ENCODE peak calls at places on chromosomes 3 and 15, in seven cellular contexts. One of them, this sample, is unnamed.

GRCh38 chr3:141050913-141051632 is at the start of gene SPSB4:
- DNase-seq in cardiac muscle cell: peak
- DNase-seq in WTC11: peak
- DNase-seq in neural crest cell: peak
- DNase-seq in ovary: no peak
- DNase-seq in activated B cell treated with CpG ODN at 0.5 μM for 24 hours: no peak
- DNase-seq in BJ: no peak
- DNase-seq in this sample: peak

GRCh38 chr3:35908366-35909232 is 269.3 kb downstream of the ARPP21 start:
- DNase-seq in cardiac muscle cell: peak
- DNase-seq in activated B cell treated with CpG ODN at 0.5 μM for 24 hours: peak
- DNase-seq in WTC11: peak
- DNase-seq in BJ: no peak
- DNase-seq in neural crest cell: peak
- DNase-seq in ovary: peak
- DNase-seq in this sample: peak

GRCh38 chr3:44509393-44509921 is 32.0 kb upstream of the ZNF445 start:
- DNase-seq in neural crest cell: no peak
- DNase-seq in WTC11: no peak
- DNase-seq in cardiac muscle cell: peak
- DNase-seq in BJ: no peak
- DNase-seq in activated B cell treated with CpG ODN at 0.5 μM for 24 hours: no peak
- DNase-seq in ovary: no peak
- DNase-seq in this sample: no peak

GRCh38 chr3:151315846-151316245 is 774 bp downstream of the GPR87 start:
- DNase-seq in ovary: no peak
- DNase-seq in WTC11: no peak
- DNase-seq in neural crest cell: no peak
- DNase-seq in BJ: no peak
- DNase-seq in cardiac muscle cell: no peak
- DNase-seq in activated B cell treated with CpG ODN at 0.5 μM for 24 hours: no peak
- DNase-seq in this sample: no peak

GRCh38 chr3:188288153-188288552 is 134.2 kb downstream of the LPP start:
- DNase-seq in BJ: no peak
- DNase-seq in WTC11: no peak
- DNase-seq in activated B cell treated with CpG ODN at 0.5 μM for 24 hours: no peak
- DNase-seq in neural crest cell: no peak
- DNase-seq in ovary: no peak
- DNase-seq in cardiac muscle cell: no peak
- DNase-seq in this sample: no peak

GRCh38 chr15:33007295-33007855 is 187.1 kb downstream of the FMN1 start:
- DNase-seq in neural crest cell: no peak
- DNase-seq in ovary: no peak
- DNase-seq in cardiac muscle cell: peak
- DNase-seq in BJ: no peak
- DNase-seq in activated B cell treated with CpG ODN at 0.5 μM for 24 hours: no peak
- DNase-seq in WTC11: no peak
- DNase-seq in this sample: no peak

GRCh38 chr15:59846100-59846499 is 157.0 kb upstream of the BNIP2 start:
- DNase-seq in ovary: no peak
- DNase-seq in activated B cell treated with CpG ODN at 0.5 μM for 24 hours: no peak
- DNase-seq in cardiac muscle cell: no peak
- DNase-seq in BJ: no peak
- DNase-seq in WTC11: no peak
- DNase-seq in neural crest cell: no peak
- DNase-seq in this sample: no peak

GRCh38 chr3:133866141-133866540 is 29.5 kb downstream of the RAB6B start:
- DNase-seq in WTC11: no peak
- DNase-seq in BJ: no peak
- DNase-seq in neural crest cell: no peak
- DNase-seq in activated B cell treated with CpG ODN at 0.5 μM for 24 hours: no peak
- DNase-seq in ovary: no peak
- DNase-seq in cardiac muscle cell: no peak
- DNase-seq in this sample: no peak

GRCh38 chr3:170651260-170651845 is 65.5 kb upstream of the SLC7A14 start:
- DNase-seq in cardiac muscle cell: no peak
- DNase-seq in ovary: no peak
- DNase-seq in BJ: no peak
- DNase-seq in neural crest cell: no peak
- DNase-seq in WTC11: no peak
- DNase-seq in activated B cell treated with CpG ODN at 0.5 μM for 24 hours: no peak
- DNase-seq in this sample: no peak

GRCh38 chr3:10816863-10817253 is 830 bp downstream of the SLC6A11 start:
- DNase-seq in ovary: no peak
- DNase-seq in cardiac muscle cell: no peak
- DNase-seq in activated B cell treated with CpG ODN at 0.5 μM for 24 hours: no peak
- DNase-seq in neural crest cell: no peak
- DNase-seq in BJ: no peak
- DNase-seq in WTC11: no peak
- DNase-seq in this sample: no peak

GRCh38 chr3:64344721-64345207 is 119.5 kb upstream of the PRICKLE2 start:
- DNase-seq in cardiac muscle cell: peak
- DNase-seq in ovary: no peak
- DNase-seq in WTC11: peak
- DNase-seq in BJ: no peak
- DNase-seq in neural crest cell: no peak
- DNase-seq in activated B cell treated with CpG ODN at 0.5 μM for 24 hours: no peak
- DNase-seq in this sample: no peak

GRCh38 chr3:47035645-47036044 is 56.2 kb downstream of the NBEAL2 start:
- DNase-seq in BJ: no peak
- DNase-seq in cardiac muscle cell: no peak
- DNase-seq in WTC11: no peak
- DNase-seq in ovary: no peak
- DNase-seq in neural crest cell: no peak
- DNase-seq in activated B cell treated with CpG ODN at 0.5 μM for 24 hours: no peak
- DNase-seq in this sample: no peak

GRCh38 chr15:48040166-48040817 is 80.5 kb upstream of the SLC24A5 start:
- DNase-seq in ovary: no peak
- DNase-seq in WTC11: no peak
- DNase-seq in activated B cell treated with CpG ODN at 0.5 μM for 24 hours: no peak
- DNase-seq in BJ: no peak
- DNase-seq in cardiac muscle cell: peak
- DNase-seq in neural crest cell: no peak
- DNase-seq in this sample: no peak

GRCh38 chr3:29267231-29267630 is 13.6 kb upstream of the RBMS3 start:
- DNase-seq in activated B cell treated with CpG ODN at 0.5 μM for 24 hours: no peak
- DNase-seq in ovary: no peak
- DNase-seq in WTC11: no peak
- DNase-seq in neural crest cell: no peak
- DNase-seq in cardiac muscle cell: no peak
- DNase-seq in BJ: no peak
- DNase-seq in this sample: no peak

GRCh38 chr15:101492752-101493692 is 3.5 kb upstream of the PCSK6 start:
- DNase-seq in activated B cell treated with CpG ODN at 0.5 μM for 24 hours: no peak
- DNase-seq in cardiac muscle cell: peak
- DNase-seq in neural crest cell: no peak
- DNase-seq in ovary: no peak
- DNase-seq in BJ: no peak
- DNase-seq in WTC11: no peak
- DNase-seq in this sample: no peak

GRCh38 chr3:147407107-147407494 is 758 bp upstream of the ZIC4 start:
- DNase-seq in BJ: no peak
- DNase-seq in neural crest cell: no peak
- DNase-seq in activated B cell treated with CpG ODN at 0.5 μM for 24 hours: no peak
- DNase-seq in ovary: no peak
- DNase-seq in cardiac muscle cell: no peak
- DNase-seq in WTC11: peak
- DNase-seq in this sample: no peak

GRCh38 chr3:13278783-13279531 is 141.2 kb downstream of the NUP210 start:
- DNase-seq in WTC11: no peak
- DNase-seq in BJ: no peak
- DNase-seq in neural crest cell: no peak
- DNase-seq in activated B cell treated with CpG ODN at 0.5 μM for 24 hours: no peak
- DNase-seq in cardiac muscle cell: no peak
- DNase-seq in ovary: no peak
- DNase-seq in this sample: no peak

GRCh38 chr3:97102641-97103040 is 288.2 kb downstream of the EPHA6 start:
- DNase-seq in activated B cell treated with CpG ODN at 0.5 μM for 24 hours: no peak
- DNase-seq in ovary: no peak
- DNase-seq in BJ: no peak
- DNase-seq in cardiac muscle cell: no peak
- DNase-seq in WTC11: no peak
- DNase-seq in neural crest cell: no peak
- DNase-seq in this sample: no peak

GRCh38 chr3:20023663-20024417 is 11.8 kb upstream of the PP2D1 start:
- DNase-seq in activated B cell treated with CpG ODN at 0.5 μM for 24 hours: no peak
- DNase-seq in neural crest cell: no peak
- DNase-seq in cardiac muscle cell: peak
- DNase-seq in WTC11: no peak
- DNase-seq in BJ: no peak
- DNase-seq in ovary: no peak
- DNase-seq in this sample: no peak

GRCh38 chr15:99086327-99086667 is 18.6 kb upstream of the SYNM start:
- DNase-seq in WTC11: no peak
- DNase-seq in ovary: no peak
- DNase-seq in neural crest cell: no peak
- DNase-seq in cardiac muscle cell: no peak
- DNase-seq in BJ: no peak
- DNase-seq in activated B cell treated with CpG ODN at 0.5 μM for 24 hours: no peak
- DNase-seq in this sample: no peak

GRCh38 chr3:154954750-154955149 is 125.4 kb upstream of the MME start:
- DNase-seq in neural crest cell: no peak
- DNase-seq in activated B cell treated with CpG ODN at 0.5 μM for 24 hours: no peak
- DNase-seq in cardiac muscle cell: peak
- DNase-seq in BJ: no peak
- DNase-seq in WTC11: no peak
- DNase-seq in ovary: no peak
- DNase-seq in this sample: no peak

GRCh38 chr3:16033889-16034687 is 140.4 kb upstream of the GALNT15 start:
- DNase-seq in BJ: no peak
- DNase-seq in WTC11: no peak
- DNase-seq in activated B cell treated with CpG ODN at 0.5 μM for 24 hours: no peak
- DNase-seq in ovary: no peak
- DNase-seq in cardiac muscle cell: no peak
- DNase-seq in neural crest cell: no peak
- DNase-seq in this sample: no peak

GRCh38 chr15:78177447-78177873 is 28.3 kb downstream of the IDH3A start:
- DNase-seq in BJ: no peak
- DNase-seq in cardiac muscle cell: peak
- DNase-seq in WTC11: peak
- DNase-seq in activated B cell treated with CpG ODN at 0.5 μM for 24 hours: no peak
- DNase-seq in ovary: no peak
- DNase-seq in neural crest cell: peak
- DNase-seq in this sample: peak

GRCh38 chr3:62167566-62168262 is 205.6 kb downstream of the FEZF2 start:
- DNase-seq in BJ: no peak
- DNase-seq in WTC11: no peak
- DNase-seq in ovary: no peak
- DNase-seq in cardiac muscle cell: no peak
- DNase-seq in activated B cell treated with CpG ODN at 0.5 μM for 24 hours: no peak
- DNase-seq in neural crest cell: no peak
- DNase-seq in this sample: no peak

GRCh38 chr3:123935830-123936229 is 25.2 kb downstream of the CCDC14 start:
- DNase-seq in cardiac muscle cell: no peak
- DNase-seq in activated B cell treated with CpG ODN at 0.5 μM for 24 hours: no peak
- DNase-seq in BJ: no peak
- DNase-seq in ovary: no peak
- DNase-seq in WTC11: no peak
- DNase-seq in neural crest cell: no peak
- DNase-seq in this sample: no peak

GRCh38 chr3:195239121-195239520 is 31.8 kb downstream of the XXYLT1 start:
- DNase-seq in ovary: peak
- DNase-seq in activated B cell treated with CpG ODN at 0.5 μM for 24 hours: no peak
- DNase-seq in BJ: no peak
- DNase-seq in cardiac muscle cell: no peak
- DNase-seq in neural crest cell: no peak
- DNase-seq in WTC11: no peak
- DNase-seq in this sample: peak
- TF ChIP-seq CTCF in ovary: no peak
- TF ChIP-seq CTCF in activated B cell treated with CpG ODN at 0.5 μM for 24 hours: no peak
- TF ChIP-seq CTCF in BJ: no peak
- TF ChIP-seq CTCF in cardiac muscle cell: no peak
- TF ChIP-seq CTCF in neural crest cell: no peak
- TF ChIP-seq CTCF in WTC11: no peak
- TF ChIP-seq CTCF in this sample: no peak

GRCh38 chr15:49731187-49731828 is 110.5 kb downstream of the DTWD1 start:
- DNase-seq in ovary: no peak
- DNase-seq in cardiac muscle cell: peak
- DNase-seq in neural crest cell: no peak
- DNase-seq in activated B cell treated with CpG ODN at 0.5 μM for 24 hours: no peak
- DNase-seq in BJ: no peak
- DNase-seq in WTC11: no peak
- DNase-seq in this sample: no peak
- TF ChIP-seq CTCF in ovary: no peak
- TF ChIP-seq CTCF in cardiac muscle cell: no peak
- TF ChIP-seq CTCF in neural crest cell: no peak
- TF ChIP-seq CTCF in activated B cell treated with CpG ODN at 0.5 μM for 24 hours: no peak
- TF ChIP-seq CTCF in BJ: no peak
- TF ChIP-seq CTCF in WTC11: no peak
- TF ChIP-seq CTCF in this sample: no peak

GRCh38 chr3:177284383-177284881 is 87.2 kb upstream of the TBL1XR1 start:
- DNase-seq in WTC11: peak
- DNase-seq in cardiac muscle cell: peak
- DNase-seq in activated B cell treated with CpG ODN at 0.5 μM for 24 hours: no peak
- DNase-seq in ovary: no peak
- DNase-seq in neural crest cell: peak
- DNase-seq in BJ: no peak
- DNase-seq in this sample: peak
- TF ChIP-seq CTCF in WTC11: no peak
- TF ChIP-seq CTCF in cardiac muscle cell: no peak
- TF ChIP-seq CTCF in activated B cell treated with CpG ODN at 0.5 μM for 24 hours: no peak
- TF ChIP-seq CTCF in ovary: no peak
- TF ChIP-seq CTCF in neural crest cell: peak
- TF ChIP-seq CTCF in BJ: no peak
- TF ChIP-seq CTCF in this sample: no peak

GRCh38 chr3:48564022-48564421 is 441 bp upstream of the UCN2 start:
- DNase-seq in WTC11: no peak
- DNase-seq in neural crest cell: no peak
- DNase-seq in ovary: no peak
- DNase-seq in cardiac muscle cell: peak
- DNase-seq in activated B cell treated with CpG ODN at 0.5 μM for 24 hours: no peak
- DNase-seq in BJ: no peak
- DNase-seq in this sample: no peak

GRCh38 chr3:48565186-48565585 is 1.6 kb upstream of the UCN2 start:
- DNase-seq in BJ: no peak
- DNase-seq in ovary: no peak
- DNase-seq in cardiac muscle cell: no peak
- DNase-seq in activated B cell treated with CpG ODN at 0.5 μM for 24 hours: no peak
- DNase-seq in WTC11: no peak
- DNase-seq in neural crest cell: no peak
- DNase-seq in this sample: no peak

GRCh38 chr3:48562367-48563095 is 1.1 kb downstream of the UCN2 start:
- DNase-seq in neural crest cell: no peak
- DNase-seq in ovary: no peak
- DNase-seq in cardiac muscle cell: no peak
- DNase-seq in activated B cell treated with CpG ODN at 0.5 μM for 24 hours: no peak
- DNase-seq in WTC11: no peak
- DNase-seq in BJ: no peak
- DNase-seq in this sample: no peak

GRCh38 chr3:48564667-48565066 is 1.1 kb upstream of the UCN2 start:
- DNase-seq in ovary: no peak
- DNase-seq in neural crest cell: no peak
- DNase-seq in WTC11: no peak
- DNase-seq in BJ: no peak
- DNase-seq in cardiac muscle cell: no peak
- DNase-seq in activated B cell treated with CpG ODN at 0.5 μM for 24 hours: no peak
- DNase-seq in this sample: no peak

GRCh38 chr3:48563382-48563918 is at the start of gene UCN2:
- DNase-seq in BJ: no peak
- DNase-seq in cardiac muscle cell: peak
- DNase-seq in ovary: no peak
- DNase-seq in WTC11: no peak
- DNase-seq in neural crest cell: no peak
- DNase-seq in activated B cell treated with CpG ODN at 0.5 μM for 24 hours: no peak
- DNase-seq in this sample: no peak
- TF ChIP-seq CTCF in BJ: no peak
- TF ChIP-seq CTCF in cardiac muscle cell: peak
- TF ChIP-seq CTCF in ovary: no peak
- TF ChIP-seq CTCF in WTC11: no peak
- TF ChIP-seq CTCF in neural crest cell: no peak
- TF ChIP-seq CTCF in activated B cell treated with CpG ODN at 0.5 μM for 24 hours: no peak
- TF ChIP-seq CTCF in this sample: no peak